ENCODE peak calls at places on chromosomes 7 and 10, in four cellular contexts. U is heart right ventricle, N is left lung, K is kidney. Q is an unnamed sample.

GRCh38 chr10:71314028-71314693 is 4.9 kb upstream of the SLC29A3 start:
- DNase-seq in U (peak; percentile 51), N (no peak), K (peak; percentile 74), Q (no peak)

GRCh38 chr10:108424656-108425055 is 1260.2 kb upstream of the SORCS1 start:
- DNase-seq in U (no peak), N (no peak), K (no peak), Q (no peak)

GRCh38 chr10:49652416-49653385 is 26.8 kb upstream of the C10orf53 start:
- DNase-seq in U (no peak), N (no peak), K (no peak), Q (no peak)

GRCh38 chr7:20834656-20835055 is 48.0 kb upstream of the SP8 start:
- DNase-seq in U (no peak), N (no peak), K (no peak), Q (no peak)

GRCh38 chr10:16259726-16260125 is 177.1 kb upstream of the PTER start:
- DNase-seq in U (no peak), N (no peak), K (no peak), Q (no peak)

GRCh38 chr10:111338035-111338434 is 261.2 kb downstream of the ADRA2A start:
- DNase-seq in U (no peak), N (no peak), K (no peak), Q (no peak)

GRCh38 chr10:81920213-81920829 is 45.3 kb downstream of the NRG3 start:
- DNase-seq in U (no peak), N (no peak), K (no peak), Q (no peak)

GRCh38 chr7:46565257-46565656 is 644.2 kb upstream of the IGFBP3 start:
- DNase-seq in U (no peak), N (no peak), K (no peak), Q (no peak)

GRCh38 chr7:47327306-47327697 is 254.6 kb downstream of the TNS3 start:
- DNase-seq in U (no peak), N (no peak), K (peak; percentile 64), Q (no peak)

GRCh38 chr7:27162548-27162848 is 2.8 kb downstream of the HOXA9 start:
- DNase-seq in U (no peak), N (no peak), K (no peak), Q (no peak)

GRCh38 chr10:16952610-16953009 is 135.4 kb upstream of the RSU1 start:
- DNase-seq in U (no peak), N (no peak), K (no peak), Q (no peak)

GRCh38 chr7:142615508-142615907 is 133.8 kb upstream of the PRSS1 start:
- DNase-seq in U (no peak), N (no peak), K (no peak), Q (no peak)

GRCh38 chr10:112689327-112689726 is 242.3 kb downstream of the VTI1A start:
- DNase-seq in U (peak; percentile 25), N (no peak), K (no peak), Q (no peak)

GRCh38 chr7:32774411-32774970 is 117.1 kb downstream of the KBTBD2 start:
- DNase-seq in U (no peak), N (no peak), K (no peak), Q (no peak)

DNA sequence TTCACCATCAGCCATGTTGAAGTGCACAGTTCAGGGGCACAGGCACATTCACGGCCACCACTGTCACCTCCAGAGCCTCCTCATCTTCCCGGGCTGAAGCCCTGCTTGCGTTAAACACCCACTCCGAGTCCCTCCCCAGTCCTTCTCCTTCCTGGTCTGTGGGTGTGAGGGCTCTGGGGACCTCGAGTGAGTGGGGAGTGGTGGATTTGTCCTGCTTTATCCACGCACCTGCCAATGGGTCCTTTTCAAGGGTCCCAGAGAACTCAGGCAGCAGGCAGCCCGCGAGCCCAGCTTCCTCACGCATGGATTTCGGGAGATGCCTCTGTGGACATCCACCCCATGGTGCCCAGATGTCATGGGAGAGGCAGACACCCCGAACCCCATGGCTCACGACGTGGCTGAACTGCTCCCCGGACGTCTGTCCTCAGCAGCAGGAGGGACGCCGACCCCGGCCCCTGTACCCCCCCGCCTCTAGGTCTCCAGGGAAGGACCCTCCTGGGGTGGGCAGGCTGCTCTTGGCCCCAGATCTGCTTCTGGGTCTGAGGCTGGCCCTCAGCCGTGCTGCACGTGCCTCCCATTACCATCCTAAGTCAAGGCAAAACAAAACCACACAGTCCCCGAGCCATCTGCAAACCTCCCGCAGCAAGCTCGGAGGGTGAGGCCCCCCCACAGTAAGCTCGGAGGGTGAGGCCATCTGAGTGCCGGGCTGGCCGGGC is 8.9 kb downstream of the CYP2W1 start:
- DNase-seq in U (no peak), N (no peak), K (no peak), Q (no peak)
- H3K4me1 ChIP-seq in U (peaks cover 26% of the 10 kb centered on the region), N (peaks cover 9% of the 10 kb centered on the region), K (no peaks in the 10 kb centered on the region), Q (no peaks in the 10 kb centered on the region)

DNA sequence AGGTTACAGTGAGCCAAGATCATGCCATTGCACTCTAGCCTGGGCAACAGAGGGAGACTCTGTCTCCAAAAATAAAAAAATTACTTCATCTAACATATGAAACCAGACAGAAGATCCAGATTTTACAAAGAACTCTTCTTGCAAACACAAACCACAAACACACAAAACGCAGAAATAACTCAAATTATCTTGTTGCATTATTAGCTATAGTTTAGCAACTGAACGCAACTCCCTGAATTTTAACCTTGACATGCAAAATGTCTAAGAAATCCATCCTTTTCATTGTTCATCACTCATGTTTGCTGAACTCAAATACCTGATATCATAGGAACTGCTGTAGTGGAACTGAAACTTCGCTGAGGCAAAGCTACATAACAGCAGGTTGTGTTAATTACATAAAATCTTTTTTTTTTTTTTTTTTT is 64.1 kb downstream of the MICU1 start:
- DNase-seq in U (no peak), N (no peak), K (no peak), Q (no peak)
- H3K4me3 ChIP-seq in U (no peak overlapping the region), N (no peak overlapping the region), K (no peak overlapping the region), Q (no peak overlapping the region)

DNA sequence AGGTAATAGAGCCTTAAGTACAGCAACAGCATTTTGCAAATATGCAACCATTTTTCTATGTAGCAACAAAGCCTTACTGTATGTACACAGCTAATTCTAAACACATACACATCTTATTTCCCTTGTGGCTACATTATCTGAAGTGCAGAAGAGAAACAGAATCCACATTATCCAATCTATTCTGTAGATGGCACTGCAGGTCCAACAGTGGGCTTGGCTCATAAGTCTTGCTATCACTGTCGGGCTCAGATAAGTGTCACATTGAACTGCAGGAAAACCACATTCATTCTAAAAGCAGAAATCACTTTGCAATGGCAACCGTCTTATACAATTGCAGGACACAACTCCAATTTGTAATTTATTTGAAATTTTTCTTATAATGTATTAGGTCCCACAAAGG is 109.8 kb upstream of the NOBOX start:
- DNase-seq in U (no peak), N (no peak), K (no peak), Q (no peak)
- TF ChIP-seq CTCF in U (peak; percentile 65), N (peak; percentile 15), K (no peak), Q (peak; percentile 42)

GRCh38 chr7:118843456-118843855 is 619.0 kb downstream of the ANKRD7 start:
- DNase-seq in U (no peak), N (no peak), K (no peak), Q (no peak)
- H3K4me1 ChIP-seq in U (no peaks in the 10 kb centered on the region), N (no peaks in the 10 kb centered on the region), K (no peaks in the 10 kb centered on the region), Q (no peaks in the 10 kb centered on the region)

GRCh38 chr7:105876964-105877601 is 684 bp upstream of the ATXN7L1 start:
- DNase-seq in U (peak; percentile 40), N (peak; percentile 80), K (peak; percentile 75), Q (no peak)
- H3K4me3 ChIP-seq in U (peak overlapping the region; percentile 85), N (peak overlapping the region; percentile 66), K (peak overlapping the region; percentile 73), Q (peak overlapping the region; percentile 66)

GRCh38 chr7:130154501-130155317 is 50.5 kb downstream of the TMEM209 start:
- DNase-seq in U (no peak), N (peak; percentile 83), K (peak; percentile 83), Q (no peak)
- TF ChIP-seq CTCF in U (peak; percentile 21), N (no peak), K (no peak), Q (no peak)

GRCh38 chr10:11529276-11529675 is 82.2 kb downstream of the USP6NL start:
- DNase-seq in U (no peak), N (no peak), K (no peak), Q (no peak)
- H3K4me1 ChIP-seq in U (peaks cover 50% of the 10 kb centered on the region), N (peaks cover 20% of the 10 kb centered on the region), K (no peaks in the 10 kb centered on the region), Q (no peaks in the 10 kb centered on the region)

GRCh38 chr7:51446356-51446755 is 129.7 kb upstream of the COBL start:
- DNase-seq in U (no peak), N (no peak), K (no peak), Q (no peak)
- H3K4me3 ChIP-seq in U (no peak overlapping the region), N (no peak overlapping the region), K (no peak overlapping the region), Q (no peak overlapping the region)

DNA sequence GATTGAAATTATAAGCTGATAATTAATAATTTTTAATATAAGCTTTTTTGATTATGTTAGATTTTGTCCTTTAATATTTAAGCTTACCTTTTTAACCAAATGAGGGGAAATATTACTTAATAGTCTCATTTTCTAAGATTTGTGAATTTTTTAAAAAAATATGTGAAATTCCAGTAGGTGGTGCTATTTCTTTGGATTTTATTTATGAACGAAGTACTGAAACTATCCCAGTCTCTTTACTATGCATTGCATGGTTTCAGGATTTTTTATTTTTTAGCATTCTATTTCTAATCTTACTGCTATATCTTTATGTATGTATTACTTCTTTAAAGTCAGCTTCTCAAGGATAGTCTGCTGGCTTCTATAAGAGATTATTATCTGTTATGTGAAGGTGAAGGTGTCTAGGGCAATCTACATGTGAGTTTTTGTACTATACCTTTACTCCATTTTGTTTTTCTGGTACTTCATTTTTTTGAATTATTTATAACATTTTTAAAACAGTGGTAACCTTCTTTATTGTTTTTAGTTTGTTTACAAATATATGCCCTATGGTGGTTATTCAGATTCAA is 78.3 kb downstream of the ATRNL1 start:
- DNase-seq in U (no peak), N (no peak), K (no peak), Q (no peak)
- TF ChIP-seq CTCF in U (peak; percentile 53), N (peak; percentile 49), K (no peak), Q (peak; percentile 74)

GRCh38 chr7:114981323-114981722 is 59.4 kb downstream of the MDFIC start:
- DNase-seq in U (no peak), N (no peak), K (no peak), Q (no peak)
- H3K4me1 ChIP-seq in U (peaks cover 66% of the 10 kb centered on the region), N (peaks cover 24% of the 10 kb centered on the region), K (no peaks in the 10 kb centered on the region), Q (peaks cover 12% of the 10 kb centered on the region)